ENCODE peak calls at places on chromosomes 12 and 14, in ten cellular contexts. One of them, this sample, is unnamed.

GRCh38 chr12:3030821-3031415 is 46.3 kb upstream of the TSPAN9 start:
- DNase-seq in psoas muscle: no peak
- DNase-seq in CD8-positive, alpha-beta T cell: no peak
- DNase-seq in stomach: no peak
- DNase-seq in H1: no peak
- DNase-seq in transverse colon: no peak
- DNase-seq in endodermal cell: peak
- DNase-seq in AG04450: no peak
- DNase-seq in dorsolateral prefrontal cortex: no peak
- DNase-seq in heart right ventricle: no peak
- DNase-seq in this sample: no peak

GRCh38 chr14:54647378-54647777 is 80.5 kb downstream of the SAMD4A start:
- DNase-seq in heart right ventricle: no peak
- DNase-seq in dorsolateral prefrontal cortex: no peak
- DNase-seq in transverse colon: no peak
- DNase-seq in endodermal cell: no peak
- DNase-seq in stomach: no peak
- DNase-seq in CD8-positive, alpha-beta T cell: no peak
- DNase-seq in psoas muscle: no peak
- DNase-seq in H1: no peak
- DNase-seq in AG04450: no peak
- DNase-seq in this sample: no peak

GRCh38 chr12:38850463-38850862 is 54.9 kb downstream of the CPNE8 start:
- DNase-seq in transverse colon: no peak
- DNase-seq in psoas muscle: no peak
- DNase-seq in H1: no peak
- DNase-seq in heart right ventricle: no peak
- DNase-seq in stomach: no peak
- DNase-seq in CD8-positive, alpha-beta T cell: no peak
- DNase-seq in endodermal cell: no peak
- DNase-seq in AG04450: no peak
- DNase-seq in dorsolateral prefrontal cortex: no peak
- DNase-seq in this sample: no peak

GRCh38 chr12:106764738-106765137 is 9.7 kb upstream of the RIC8B start:
- DNase-seq in psoas muscle: no peak
- DNase-seq in dorsolateral prefrontal cortex: no peak
- DNase-seq in transverse colon: no peak
- DNase-seq in H1: no peak
- DNase-seq in endodermal cell: no peak
- DNase-seq in AG04450: no peak
- DNase-seq in stomach: no peak
- DNase-seq in heart right ventricle: no peak
- DNase-seq in CD8-positive, alpha-beta T cell: no peak
- DNase-seq in this sample: no peak

GRCh38 chr12:112606611-112607366 is 184.8 kb upstream of the RPH3A start:
- DNase-seq in endodermal cell: peak
- DNase-seq in stomach: no peak
- DNase-seq in H1: no peak
- DNase-seq in psoas muscle: no peak
- DNase-seq in AG04450: no peak
- DNase-seq in transverse colon: no peak
- DNase-seq in dorsolateral prefrontal cortex: no peak
- DNase-seq in heart right ventricle: no peak
- DNase-seq in CD8-positive, alpha-beta T cell: no peak
- DNase-seq in this sample: no peak

GRCh38 chr14:32006267-32007110 is 70.6 kb upstream of the ARHGAP5 start:
- DNase-seq in heart right ventricle: no peak
- DNase-seq in endodermal cell: peak
- DNase-seq in transverse colon: no peak
- DNase-seq in H1: no peak
- DNase-seq in dorsolateral prefrontal cortex: no peak
- DNase-seq in AG04450: no peak
- DNase-seq in CD8-positive, alpha-beta T cell: no peak
- DNase-seq in psoas muscle: no peak
- DNase-seq in stomach: no peak
- DNase-seq in this sample: no peak

GRCh38 chr12:118611295-118611694 is 234.9 kb downstream of the SUDS3 start:
- DNase-seq in psoas muscle: no peak
- DNase-seq in dorsolateral prefrontal cortex: no peak
- DNase-seq in transverse colon: no peak
- DNase-seq in stomach: peak
- DNase-seq in CD8-positive, alpha-beta T cell: no peak
- DNase-seq in heart right ventricle: no peak
- DNase-seq in AG04450: no peak
- DNase-seq in endodermal cell: no peak
- DNase-seq in H1: no peak
- DNase-seq in this sample: peak

GRCh38 chr12:106141452-106141851 is 2.7 kb upstream of the NUAK1 start:
- DNase-seq in transverse colon: no peak
- DNase-seq in endodermal cell: peak
- DNase-seq in H1: no peak
- DNase-seq in stomach: no peak
- DNase-seq in AG04450: no peak
- DNase-seq in CD8-positive, alpha-beta T cell: no peak
- DNase-seq in psoas muscle: no peak
- DNase-seq in dorsolateral prefrontal cortex: no peak
- DNase-seq in heart right ventricle: no peak
- DNase-seq in this sample: peak

GRCh38 chr12:74535536-74535935 is 2.1 kb upstream of the ATXN7L3B start:
- DNase-seq in H1: no peak
- DNase-seq in dorsolateral prefrontal cortex: no peak
- DNase-seq in AG04450: no peak
- DNase-seq in psoas muscle: no peak
- DNase-seq in stomach: no peak
- DNase-seq in heart right ventricle: no peak
- DNase-seq in endodermal cell: no peak
- DNase-seq in CD8-positive, alpha-beta T cell: no peak
- DNase-seq in transverse colon: no peak
- DNase-seq in this sample: no peak

GRCh38 chr12:46910830-46911229 is 85.0 kb upstream of the SLC38A4 start:
- DNase-seq in dorsolateral prefrontal cortex: no peak
- DNase-seq in psoas muscle: no peak
- DNase-seq in AG04450: no peak
- DNase-seq in CD8-positive, alpha-beta T cell: no peak
- DNase-seq in endodermal cell: no peak
- DNase-seq in transverse colon: no peak
- DNase-seq in H1: no peak
- DNase-seq in heart right ventricle: no peak
- DNase-seq in stomach: no peak
- DNase-seq in this sample: no peak

GRCh38 chr12:45192041-45192695 is 23.7 kb upstream of the ANO6 start:
- DNase-seq in endodermal cell: no peak
- DNase-seq in H1: no peak
- DNase-seq in CD8-positive, alpha-beta T cell: no peak
- DNase-seq in dorsolateral prefrontal cortex: no peak
- DNase-seq in heart right ventricle: no peak
- DNase-seq in psoas muscle: no peak
- DNase-seq in AG04450: no peak
- DNase-seq in stomach: no peak
- DNase-seq in transverse colon: no peak
- DNase-seq in this sample: no peak

GRCh38 chr14:50039734-50040400 is 76.5 kb downstream of the VCPKMT start:
- DNase-seq in dorsolateral prefrontal cortex: no peak
- DNase-seq in endodermal cell: no peak
- DNase-seq in AG04450: no peak
- DNase-seq in stomach: no peak
- DNase-seq in heart right ventricle: peak
- DNase-seq in H1: no peak
- DNase-seq in CD8-positive, alpha-beta T cell: no peak
- DNase-seq in psoas muscle: peak
- DNase-seq in transverse colon: no peak
- DNase-seq in this sample: no peak

GRCh38 chr12:27031531-27031930 is 9.2 kb downstream of the MED21 start:
- DNase-seq in endodermal cell: no peak
- DNase-seq in psoas muscle: no peak
- DNase-seq in transverse colon: no peak
- DNase-seq in CD8-positive, alpha-beta T cell: no peak
- DNase-seq in AG04450: no peak
- DNase-seq in stomach: no peak
- DNase-seq in heart right ventricle: no peak
- DNase-seq in H1: no peak
- DNase-seq in dorsolateral prefrontal cortex: no peak
- DNase-seq in this sample: no peak

GRCh38 chr12:65568517-65568916 is 255.8 kb upstream of the HMGA2 start:
- DNase-seq in transverse colon: no peak
- DNase-seq in psoas muscle: no peak
- DNase-seq in stomach: peak
- DNase-seq in dorsolateral prefrontal cortex: no peak
- DNase-seq in H1: no peak
- DNase-seq in heart right ventricle: no peak
- DNase-seq in CD8-positive, alpha-beta T cell: no peak
- DNase-seq in endodermal cell: no peak
- DNase-seq in AG04450: peak
- DNase-seq in this sample: no peak

GRCh38 chr12:120012067-120012621 is 23.1 kb downstream of the BICDL1 start:
- DNase-seq in transverse colon: no peak
- DNase-seq in CD8-positive, alpha-beta T cell: peak
- DNase-seq in endodermal cell: peak
- DNase-seq in dorsolateral prefrontal cortex: no peak
- DNase-seq in AG04450: no peak
- DNase-seq in psoas muscle: no peak
- DNase-seq in heart right ventricle: no peak
- DNase-seq in stomach: no peak
- DNase-seq in H1: no peak
- DNase-seq in this sample: no peak

GRCh38 chr14:71243697-71244096 is 336.4 kb downstream of the PCNX1 start:
- DNase-seq in H1: no peak
- DNase-seq in transverse colon: no peak
- DNase-seq in AG04450: peak
- DNase-seq in heart right ventricle: no peak
- DNase-seq in dorsolateral prefrontal cortex: no peak
- DNase-seq in endodermal cell: no peak
- DNase-seq in psoas muscle: no peak
- DNase-seq in stomach: no peak
- DNase-seq in CD8-positive, alpha-beta T cell: no peak
- DNase-seq in this sample: no peak
- H3K4me3 ChIP-seq in H1: no peak
- H3K4me3 ChIP-seq in transverse colon: no peak
- H3K4me3 ChIP-seq in AG04450: no peak
- H3K4me3 ChIP-seq in heart right ventricle: no peak
- H3K4me3 ChIP-seq in dorsolateral prefrontal cortex: no peak
- H3K4me3 ChIP-seq in endodermal cell: no peak
- H3K4me3 ChIP-seq in psoas muscle: no peak
- H3K4me3 ChIP-seq in stomach: no peak
- H3K4me3 ChIP-seq in CD8-positive, alpha-beta T cell: no peak
- H3K4me3 ChIP-seq in this sample: no peak

GRCh38 chr12:57765003-57765697 is 1.7 kb downstream of the CYP27B1 start:
- DNase-seq in endodermal cell: peak
- DNase-seq in transverse colon: peak
- DNase-seq in dorsolateral prefrontal cortex: no peak
- DNase-seq in stomach: peak
- DNase-seq in CD8-positive, alpha-beta T cell: peak
- DNase-seq in H1: no peak
- DNase-seq in AG04450: no peak
- DNase-seq in psoas muscle: peak
- DNase-seq in heart right ventricle: peak
- DNase-seq in this sample: no peak
- TF ChIP-seq CTCF in endodermal cell: peak
- TF ChIP-seq CTCF in transverse colon: peak
- TF ChIP-seq CTCF in dorsolateral prefrontal cortex: no peak
- TF ChIP-seq CTCF in stomach: no peak
- TF ChIP-seq CTCF in CD8-positive, alpha-beta T cell: peak
- TF ChIP-seq CTCF in H1: no peak
- TF ChIP-seq CTCF in AG04450: peak
- TF ChIP-seq CTCF in psoas muscle: no peak
- TF ChIP-seq CTCF in heart right ventricle: no peak
- TF ChIP-seq CTCF in this sample: no peak

DNA sequence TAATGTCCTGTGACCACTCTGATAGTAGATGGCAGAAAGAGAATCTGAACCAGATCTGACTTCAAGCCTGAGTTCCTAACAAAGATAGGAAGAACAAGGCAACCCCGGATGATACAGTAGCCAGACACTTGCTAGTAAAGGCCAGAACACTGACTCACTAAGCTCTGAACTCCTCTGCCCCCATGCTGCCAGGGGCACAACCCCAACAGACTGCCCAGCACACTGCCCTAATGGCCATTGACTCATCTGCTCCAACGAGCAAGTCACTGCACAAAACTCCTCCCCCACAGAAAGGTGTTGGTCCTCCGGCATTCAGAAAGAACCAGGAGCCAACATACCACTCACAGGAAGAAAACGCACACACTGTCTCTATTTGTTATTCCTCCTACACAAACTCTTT is 179.6 kb upstream of the NUDT4 start:
- DNase-seq in stomach: no peak
- DNase-seq in AG04450: no peak
- DNase-seq in heart right ventricle: no peak
- DNase-seq in endodermal cell: no peak
- DNase-seq in dorsolateral prefrontal cortex: no peak
- DNase-seq in CD8-positive, alpha-beta T cell: no peak
- DNase-seq in psoas muscle: peak
- DNase-seq in transverse colon: no peak
- DNase-seq in H1: no peak
- DNase-seq in this sample: no peak
- H3K27ac ChIP-seq in stomach: no peak
- H3K27ac ChIP-seq in AG04450: no peak
- H3K27ac ChIP-seq in heart right ventricle: no peak
- H3K27ac ChIP-seq in endodermal cell: no peak
- H3K27ac ChIP-seq in dorsolateral prefrontal cortex: no peak
- H3K27ac ChIP-seq in CD8-positive, alpha-beta T cell: no peak
- H3K27ac ChIP-seq in psoas muscle: peak
- H3K27ac ChIP-seq in transverse colon: no peak
- H3K27ac ChIP-seq in H1: no peak
- H3K27ac ChIP-seq in this sample: peak

GRCh38 chr12:94304566-94305061 is 155.1 kb downstream of the CEP83 start:
- DNase-seq in dorsolateral prefrontal cortex: no peak
- DNase-seq in CD8-positive, alpha-beta T cell: no peak
- DNase-seq in endodermal cell: peak
- DNase-seq in transverse colon: no peak
- DNase-seq in psoas muscle: no peak
- DNase-seq in heart right ventricle: no peak
- DNase-seq in AG04450: peak
- DNase-seq in stomach: no peak
- DNase-seq in H1: peak
- DNase-seq in this sample: no peak
- H3K4me3 ChIP-seq in dorsolateral prefrontal cortex: no peak
- H3K4me3 ChIP-seq in CD8-positive, alpha-beta T cell: no peak
- H3K4me3 ChIP-seq in endodermal cell: no peak
- H3K4me3 ChIP-seq in transverse colon: no peak
- H3K4me3 ChIP-seq in psoas muscle: no peak
- H3K4me3 ChIP-seq in heart right ventricle: no peak
- H3K4me3 ChIP-seq in AG04450: no peak
- H3K4me3 ChIP-seq in stomach: no peak
- H3K4me3 ChIP-seq in H1: no peak
- H3K4me3 ChIP-seq in this sample: no peak

DNA sequence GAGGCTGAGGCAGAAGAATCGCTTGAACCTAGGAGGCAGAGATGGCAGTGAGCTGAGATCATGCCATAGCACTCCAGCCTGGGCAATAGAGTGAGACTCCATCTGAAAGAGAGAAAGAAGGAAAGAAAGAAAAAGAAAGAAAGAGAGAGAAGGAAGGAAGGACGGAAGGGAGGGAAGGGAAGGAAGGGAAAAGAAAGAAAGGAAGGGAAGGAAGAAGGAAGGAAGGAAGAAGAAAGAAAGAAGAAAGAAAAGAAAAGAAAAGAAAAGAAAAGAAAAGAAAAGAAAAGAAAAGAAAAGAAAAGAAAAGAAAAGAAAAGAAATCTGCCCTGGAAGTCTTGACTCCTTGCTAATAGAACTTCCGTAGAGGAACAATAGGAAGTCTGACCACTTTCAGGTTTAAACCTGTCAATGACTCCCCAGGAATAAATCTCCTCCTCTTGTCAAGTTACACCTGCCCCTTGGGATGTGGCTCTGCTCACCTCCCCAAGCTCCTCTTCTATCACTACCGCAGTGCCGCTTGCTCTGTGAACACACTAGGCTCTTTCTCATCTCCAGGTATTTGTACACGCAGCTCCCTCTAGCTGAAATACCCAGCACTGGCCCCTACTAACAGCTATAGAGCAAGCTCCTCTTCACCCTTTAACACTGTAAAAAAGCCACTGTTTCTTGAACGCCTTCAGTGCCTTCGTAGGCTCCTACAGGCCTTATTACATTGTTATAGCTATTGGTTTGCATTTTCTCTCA is 773.1 kb upstream of the TBX3 start:
- DNase-seq in psoas muscle: no peak
- DNase-seq in CD8-positive, alpha-beta T cell: no peak
- DNase-seq in dorsolateral prefrontal cortex: no peak
- DNase-seq in AG04450: no peak
- DNase-seq in stomach: no peak
- DNase-seq in endodermal cell: peak
- DNase-seq in transverse colon: no peak
- DNase-seq in heart right ventricle: no peak
- DNase-seq in H1: no peak
- DNase-seq in this sample: no peak
- TF ChIP-seq CTCF in psoas muscle: no peak
- TF ChIP-seq CTCF in CD8-positive, alpha-beta T cell: no peak
- TF ChIP-seq CTCF in dorsolateral prefrontal cortex: no peak
- TF ChIP-seq CTCF in AG04450: no peak
- TF ChIP-seq CTCF in stomach: no peak
- TF ChIP-seq CTCF in endodermal cell: peak
- TF ChIP-seq CTCF in transverse colon: no peak
- TF ChIP-seq CTCF in heart right ventricle: no peak
- TF ChIP-seq CTCF in H1: no peak
- TF ChIP-seq CTCF in this sample: no peak

This sample was measured in coronary artery.